ENCODE peak calls at places on chromosomes 13 and 19, in nine cellular contexts. One of them, this sample, is unnamed.

GRCh38 chr13:104750377-104750776 is 1684.2 kb upstream of the SLC10A2 start:
- DNase-seq in lung: no peak
- DNase-seq in T-helper 22 cell: no peak
- DNase-seq in stomach: no peak
- DNase-seq in stimulated activated CD4-positive, alpha-beta T cell treated with anti-CD3 and anti-CD28 coated beads, Interleukin-2, amount 100 ng/mL, for 48 hours: no peak
- DNase-seq in HFFc6: no peak
- DNase-seq in stimulated activated CD8-positive, alpha-beta memory T cell treated with anti-CD3 and anti-CD28 coated beads, Interleukin-7, amount 100 ng/mL, for 1 hour: no peak
- DNase-seq in HTR-8/SVneo: no peak
- DNase-seq in activated naive CD4-positive, alpha-beta T cell treated with anti-CD3 and anti-CD28 coated beads, Interleukin-2, amount 50 U/mL, for 72 hours: no peak
- DNase-seq in this sample: no peak

GRCh38 chr13:28440774-28441532 is 54.0 kb downstream of the FLT1 start:
- DNase-seq in activated naive CD4-positive, alpha-beta T cell treated with anti-CD3 and anti-CD28 coated beads, Interleukin-2, amount 50 U/mL, for 72 hours: no peak
- DNase-seq in HTR-8/SVneo: no peak
- DNase-seq in HFFc6: no peak
- DNase-seq in stimulated activated CD8-positive, alpha-beta memory T cell treated with anti-CD3 and anti-CD28 coated beads, Interleukin-7, amount 100 ng/mL, for 1 hour: no peak
- DNase-seq in stimulated activated CD4-positive, alpha-beta T cell treated with anti-CD3 and anti-CD28 coated beads, Interleukin-2, amount 100 ng/mL, for 48 hours: no peak
- DNase-seq in T-helper 22 cell: no peak
- DNase-seq in lung: no peak
- DNase-seq in stomach: no peak
- DNase-seq in this sample: no peak

GRCh38 chr13:33016414-33017409 is at the start of gene KL:
- DNase-seq in activated naive CD4-positive, alpha-beta T cell treated with anti-CD3 and anti-CD28 coated beads, Interleukin-2, amount 50 U/mL, for 72 hours: peak; percentile 30
- DNase-seq in T-helper 22 cell: no peak
- DNase-seq in stomach: peak; percentile 38
- DNase-seq in HFFc6: no peak
- DNase-seq in lung: peak; percentile 59
- DNase-seq in HTR-8/SVneo: no peak
- DNase-seq in stimulated activated CD8-positive, alpha-beta memory T cell treated with anti-CD3 and anti-CD28 coated beads, Interleukin-7, amount 100 ng/mL, for 1 hour: no peak
- DNase-seq in stimulated activated CD4-positive, alpha-beta T cell treated with anti-CD3 and anti-CD28 coated beads, Interleukin-2, amount 100 ng/mL, for 48 hours: no peak
- DNase-seq in this sample: peak; percentile 40

GRCh38 chr19:48913114-48913513 is 13.0 kb downstream of the NUCB1 start:
- DNase-seq in stimulated activated CD4-positive, alpha-beta T cell treated with anti-CD3 and anti-CD28 coated beads, Interleukin-2, amount 100 ng/mL, for 48 hours: no peak
- DNase-seq in HFFc6: no peak
- DNase-seq in activated naive CD4-positive, alpha-beta T cell treated with anti-CD3 and anti-CD28 coated beads, Interleukin-2, amount 50 U/mL, for 72 hours: peak; percentile 30
- DNase-seq in HTR-8/SVneo: no peak
- DNase-seq in stimulated activated CD8-positive, alpha-beta memory T cell treated with anti-CD3 and anti-CD28 coated beads, Interleukin-7, amount 100 ng/mL, for 1 hour: no peak
- DNase-seq in T-helper 22 cell: no peak
- DNase-seq in lung: no peak
- DNase-seq in stomach: no peak
- DNase-seq in this sample: no peak

GRCh38 chr13:69683921-69684663 is 423.5 kb upstream of the ATXN8OS start:
- DNase-seq in stimulated activated CD4-positive, alpha-beta T cell treated with anti-CD3 and anti-CD28 coated beads, Interleukin-2, amount 100 ng/mL, for 48 hours: no peak
- DNase-seq in T-helper 22 cell: no peak
- DNase-seq in HTR-8/SVneo: no peak
- DNase-seq in activated naive CD4-positive, alpha-beta T cell treated with anti-CD3 and anti-CD28 coated beads, Interleukin-2, amount 50 U/mL, for 72 hours: no peak
- DNase-seq in stimulated activated CD8-positive, alpha-beta memory T cell treated with anti-CD3 and anti-CD28 coated beads, Interleukin-7, amount 100 ng/mL, for 1 hour: no peak
- DNase-seq in HFFc6: no peak
- DNase-seq in stomach: no peak
- DNase-seq in lung: no peak
- DNase-seq in this sample: no peak

GRCh38 chr13:51727634-51728274 is 76.2 kb downstream of the DHRS12 start:
- DNase-seq in activated naive CD4-positive, alpha-beta T cell treated with anti-CD3 and anti-CD28 coated beads, Interleukin-2, amount 50 U/mL, for 72 hours: no peak
- DNase-seq in stimulated activated CD4-positive, alpha-beta T cell treated with anti-CD3 and anti-CD28 coated beads, Interleukin-2, amount 100 ng/mL, for 48 hours: no peak
- DNase-seq in stimulated activated CD8-positive, alpha-beta memory T cell treated with anti-CD3 and anti-CD28 coated beads, Interleukin-7, amount 100 ng/mL, for 1 hour: no peak
- DNase-seq in T-helper 22 cell: no peak
- DNase-seq in HTR-8/SVneo: no peak
- DNase-seq in lung: no peak
- DNase-seq in HFFc6: no peak
- DNase-seq in stomach: no peak
- DNase-seq in this sample: no peak

GRCh38 chr13:85738696-85739320 is 60.4 kb downstream of the SLITRK6 start:
- DNase-seq in HTR-8/SVneo: no peak
- DNase-seq in stimulated activated CD8-positive, alpha-beta memory T cell treated with anti-CD3 and anti-CD28 coated beads, Interleukin-7, amount 100 ng/mL, for 1 hour: no peak
- DNase-seq in lung: no peak
- DNase-seq in activated naive CD4-positive, alpha-beta T cell treated with anti-CD3 and anti-CD28 coated beads, Interleukin-2, amount 50 U/mL, for 72 hours: no peak
- DNase-seq in T-helper 22 cell: no peak
- DNase-seq in stimulated activated CD4-positive, alpha-beta T cell treated with anti-CD3 and anti-CD28 coated beads, Interleukin-2, amount 100 ng/mL, for 48 hours: no peak
- DNase-seq in HFFc6: no peak
- DNase-seq in stomach: no peak
- DNase-seq in this sample: no peak

GRCh38 chr19:23002690-23003422 is at the start of gene ZNF728:
- DNase-seq in T-helper 22 cell: no peak
- DNase-seq in HTR-8/SVneo: no peak
- DNase-seq in stomach: no peak
- DNase-seq in stimulated activated CD8-positive, alpha-beta memory T cell treated with anti-CD3 and anti-CD28 coated beads, Interleukin-7, amount 100 ng/mL, for 1 hour: no peak
- DNase-seq in activated naive CD4-positive, alpha-beta T cell treated with anti-CD3 and anti-CD28 coated beads, Interleukin-2, amount 50 U/mL, for 72 hours: no peak
- DNase-seq in lung: peak; percentile 44
- DNase-seq in stimulated activated CD4-positive, alpha-beta T cell treated with anti-CD3 and anti-CD28 coated beads, Interleukin-2, amount 100 ng/mL, for 48 hours: no peak
- DNase-seq in HFFc6: no peak
- DNase-seq in this sample: no peak

GRCh38 chr19:35202722-35203674 is 25.5 kb downstream of the FAM187B start:
- DNase-seq in HTR-8/SVneo: no peak
- DNase-seq in stimulated activated CD8-positive, alpha-beta memory T cell treated with anti-CD3 and anti-CD28 coated beads, Interleukin-7, amount 100 ng/mL, for 1 hour: no peak
- DNase-seq in T-helper 22 cell: no peak
- DNase-seq in HFFc6: no peak
- DNase-seq in stomach: no peak
- DNase-seq in lung: no peak
- DNase-seq in activated naive CD4-positive, alpha-beta T cell treated with anti-CD3 and anti-CD28 coated beads, Interleukin-2, amount 50 U/mL, for 72 hours: no peak
- DNase-seq in stimulated activated CD4-positive, alpha-beta T cell treated with anti-CD3 and anti-CD28 coated beads, Interleukin-2, amount 100 ng/mL, for 48 hours: no peak
- DNase-seq in this sample: no peak

GRCh38 chr13:76292726-76293125 is 593.5 kb downstream of the KCTD12 start:
- DNase-seq in activated naive CD4-positive, alpha-beta T cell treated with anti-CD3 and anti-CD28 coated beads, Interleukin-2, amount 50 U/mL, for 72 hours: no peak
- DNase-seq in stimulated activated CD4-positive, alpha-beta T cell treated with anti-CD3 and anti-CD28 coated beads, Interleukin-2, amount 100 ng/mL, for 48 hours: no peak
- DNase-seq in HFFc6: no peak
- DNase-seq in stimulated activated CD8-positive, alpha-beta memory T cell treated with anti-CD3 and anti-CD28 coated beads, Interleukin-7, amount 100 ng/mL, for 1 hour: no peak
- DNase-seq in HTR-8/SVneo: no peak
- DNase-seq in T-helper 22 cell: no peak
- DNase-seq in lung: no peak
- DNase-seq in stomach: no peak
- DNase-seq in this sample: no peak

GRCh38 chr19:12834976-12835757 is 788 bp upstream of the RTBDN start:
- DNase-seq in activated naive CD4-positive, alpha-beta T cell treated with anti-CD3 and anti-CD28 coated beads, Interleukin-2, amount 50 U/mL, for 72 hours: peak; percentile 32
- DNase-seq in T-helper 22 cell: no peak
- DNase-seq in HTR-8/SVneo: no peak
- DNase-seq in lung: no peak
- DNase-seq in stimulated activated CD4-positive, alpha-beta T cell treated with anti-CD3 and anti-CD28 coated beads, Interleukin-2, amount 100 ng/mL, for 48 hours: no peak
- DNase-seq in stomach: peak; percentile 40
- DNase-seq in stimulated activated CD8-positive, alpha-beta memory T cell treated with anti-CD3 and anti-CD28 coated beads, Interleukin-7, amount 100 ng/mL, for 1 hour: no peak
- DNase-seq in HFFc6: no peak
- DNase-seq in this sample: no peak

GRCh38 chr13:28489975-28490550 is 4.9 kb downstream of the FLT1 start:
- DNase-seq in stimulated activated CD8-positive, alpha-beta memory T cell treated with anti-CD3 and anti-CD28 coated beads, Interleukin-7, amount 100 ng/mL, for 1 hour: no peak
- DNase-seq in lung: no peak
- DNase-seq in stimulated activated CD4-positive, alpha-beta T cell treated with anti-CD3 and anti-CD28 coated beads, Interleukin-2, amount 100 ng/mL, for 48 hours: no peak
- DNase-seq in activated naive CD4-positive, alpha-beta T cell treated with anti-CD3 and anti-CD28 coated beads, Interleukin-2, amount 50 U/mL, for 72 hours: no peak
- DNase-seq in HFFc6: no peak
- DNase-seq in T-helper 22 cell: no peak
- DNase-seq in HTR-8/SVneo: no peak
- DNase-seq in stomach: no peak
- DNase-seq in this sample: no peak

GRCh38 chr13:41029629-41030028 is 10.5 kb upstream of the ELF1 start:
- DNase-seq in stimulated activated CD4-positive, alpha-beta T cell treated with anti-CD3 and anti-CD28 coated beads, Interleukin-2, amount 100 ng/mL, for 48 hours: no peak
- DNase-seq in HTR-8/SVneo: no peak
- DNase-seq in stomach: no peak
- DNase-seq in T-helper 22 cell: no peak
- DNase-seq in stimulated activated CD8-positive, alpha-beta memory T cell treated with anti-CD3 and anti-CD28 coated beads, Interleukin-7, amount 100 ng/mL, for 1 hour: no peak
- DNase-seq in HFFc6: no peak
- DNase-seq in activated naive CD4-positive, alpha-beta T cell treated with anti-CD3 and anti-CD28 coated beads, Interleukin-2, amount 50 U/mL, for 72 hours: no peak
- DNase-seq in lung: no peak
- DNase-seq in this sample: no peak

GRCh38 chr19:41545547-41545946 is 30.4 kb upstream of the CEACAM21 start:
- DNase-seq in stimulated activated CD8-positive, alpha-beta memory T cell treated with anti-CD3 and anti-CD28 coated beads, Interleukin-7, amount 100 ng/mL, for 1 hour: no peak
- DNase-seq in activated naive CD4-positive, alpha-beta T cell treated with anti-CD3 and anti-CD28 coated beads, Interleukin-2, amount 50 U/mL, for 72 hours: no peak
- DNase-seq in HTR-8/SVneo: no peak
- DNase-seq in T-helper 22 cell: no peak
- DNase-seq in stimulated activated CD4-positive, alpha-beta T cell treated with anti-CD3 and anti-CD28 coated beads, Interleukin-2, amount 100 ng/mL, for 48 hours: no peak
- DNase-seq in HFFc6: no peak
- DNase-seq in lung: no peak
- DNase-seq in stomach: no peak
- DNase-seq in this sample: no peak

GRCh38 chr19:55677572-55678028 is 2.6 kb downstream of the EPN1 start:
- DNase-seq in HFFc6: no peak
- DNase-seq in lung: no peak
- DNase-seq in stimulated activated CD8-positive, alpha-beta memory T cell treated with anti-CD3 and anti-CD28 coated beads, Interleukin-7, amount 100 ng/mL, for 1 hour: no peak
- DNase-seq in stomach: peak; percentile 67
- DNase-seq in T-helper 22 cell: no peak
- DNase-seq in HTR-8/SVneo: no peak
- DNase-seq in stimulated activated CD4-positive, alpha-beta T cell treated with anti-CD3 and anti-CD28 coated beads, Interleukin-2, amount 100 ng/mL, for 48 hours: no peak
- DNase-seq in activated naive CD4-positive, alpha-beta T cell treated with anti-CD3 and anti-CD28 coated beads, Interleukin-2, amount 50 U/mL, for 72 hours: no peak
- DNase-seq in this sample: no peak

GRCh38 chr13:23921451-23921888 is 24.2 kb upstream of the C1QTNF9B start:
- DNase-seq in HTR-8/SVneo: peak; percentile 8
- DNase-seq in stimulated activated CD8-positive, alpha-beta memory T cell treated with anti-CD3 and anti-CD28 coated beads, Interleukin-7, amount 100 ng/mL, for 1 hour: no peak
- DNase-seq in stimulated activated CD4-positive, alpha-beta T cell treated with anti-CD3 and anti-CD28 coated beads, Interleukin-2, amount 100 ng/mL, for 48 hours: no peak
- DNase-seq in lung: no peak
- DNase-seq in HFFc6: peak; percentile 60
- DNase-seq in stomach: no peak
- DNase-seq in T-helper 22 cell: no peak
- DNase-seq in activated naive CD4-positive, alpha-beta T cell treated with anti-CD3 and anti-CD28 coated beads, Interleukin-2, amount 50 U/mL, for 72 hours: peak; percentile 46
- DNase-seq in this sample: no peak

GRCh38 chr13:106161186-106161585 is 374.3 kb downstream of the EFNB2 start:
- DNase-seq in HFFc6: no peak
- DNase-seq in stimulated activated CD8-positive, alpha-beta memory T cell treated with anti-CD3 and anti-CD28 coated beads, Interleukin-7, amount 100 ng/mL, for 1 hour: no peak
- DNase-seq in activated naive CD4-positive, alpha-beta T cell treated with anti-CD3 and anti-CD28 coated beads, Interleukin-2, amount 50 U/mL, for 72 hours: no peak
- DNase-seq in T-helper 22 cell: no peak
- DNase-seq in HTR-8/SVneo: no peak
- DNase-seq in stimulated activated CD4-positive, alpha-beta T cell treated with anti-CD3 and anti-CD28 coated beads, Interleukin-2, amount 100 ng/mL, for 48 hours: no peak
- DNase-seq in stomach: no peak
- DNase-seq in lung: no peak
- DNase-seq in this sample: no peak

GRCh38 chr19:12872941-12873890 is 8.0 kb downstream of the DNASE2 start:
- DNase-seq in stimulated activated CD4-positive, alpha-beta T cell treated with anti-CD3 and anti-CD28 coated beads, Interleukin-2, amount 100 ng/mL, for 48 hours: peak; percentile 64
- DNase-seq in HFFc6: peak; percentile 31
- DNase-seq in stimulated activated CD8-positive, alpha-beta memory T cell treated with anti-CD3 and anti-CD28 coated beads, Interleukin-7, amount 100 ng/mL, for 1 hour: no peak
- DNase-seq in HTR-8/SVneo: no peak
- DNase-seq in activated naive CD4-positive, alpha-beta T cell treated with anti-CD3 and anti-CD28 coated beads, Interleukin-2, amount 50 U/mL, for 72 hours: peak; percentile 60
- DNase-seq in T-helper 22 cell: peak; percentile 36
- DNase-seq in stomach: peak; percentile 88
- DNase-seq in lung: peak; percentile 90
- DNase-seq in this sample: no peak

GRCh38 chr13:94112731-94113130 is 366.8 kb downstream of the DCT start:
- DNase-seq in stimulated activated CD4-positive, alpha-beta T cell treated with anti-CD3 and anti-CD28 coated beads, Interleukin-2, amount 100 ng/mL, for 48 hours: no peak
- DNase-seq in activated naive CD4-positive, alpha-beta T cell treated with anti-CD3 and anti-CD28 coated beads, Interleukin-2, amount 50 U/mL, for 72 hours: no peak
- DNase-seq in stimulated activated CD8-positive, alpha-beta memory T cell treated with anti-CD3 and anti-CD28 coated beads, Interleukin-7, amount 100 ng/mL, for 1 hour: no peak
- DNase-seq in T-helper 22 cell: no peak
- DNase-seq in HTR-8/SVneo: no peak
- DNase-seq in HFFc6: no peak
- DNase-seq in stomach: no peak
- DNase-seq in lung: no peak
- DNase-seq in this sample: no peak

GRCh38 chr13:51770160-51770559 is 33.8 kb downstream of the DHRS12 start:
- DNase-seq in HTR-8/SVneo: no peak
- DNase-seq in T-helper 22 cell: no peak
- DNase-seq in lung: no peak
- DNase-seq in stomach: no peak
- DNase-seq in stimulated activated CD4-positive, alpha-beta T cell treated with anti-CD3 and anti-CD28 coated beads, Interleukin-2, amount 100 ng/mL, for 48 hours: no peak
- DNase-seq in stimulated activated CD8-positive, alpha-beta memory T cell treated with anti-CD3 and anti-CD28 coated beads, Interleukin-7, amount 100 ng/mL, for 1 hour: no peak
- DNase-seq in activated naive CD4-positive, alpha-beta T cell treated with anti-CD3 and anti-CD28 coated beads, Interleukin-2, amount 50 U/mL, for 72 hours: no peak
- DNase-seq in HFFc6: no peak
- DNase-seq in this sample: no peak

GRCh38 chr19:1608414-1609391 is 3.4 kb upstream of the UQCR11 start:
- DNase-seq in stimulated activated CD8-positive, alpha-beta memory T cell treated with anti-CD3 and anti-CD28 coated beads, Interleukin-7, amount 100 ng/mL, for 1 hour: no peak
- DNase-seq in stimulated activated CD4-positive, alpha-beta T cell treated with anti-CD3 and anti-CD28 coated beads, Interleukin-2, amount 100 ng/mL, for 48 hours: no peak
- DNase-seq in HTR-8/SVneo: no peak
- DNase-seq in stomach: no peak
- DNase-seq in T-helper 22 cell: no peak
- DNase-seq in activated naive CD4-positive, alpha-beta T cell treated with anti-CD3 and anti-CD28 coated beads, Interleukin-2, amount 50 U/mL, for 72 hours: no peak
- DNase-seq in lung: no peak
- DNase-seq in HFFc6: no peak
- DNase-seq in this sample: no peak

GRCh38 chr13:21541980-21542379 is 62.0 kb downstream of the MICU2 start:
- DNase-seq in activated naive CD4-positive, alpha-beta T cell treated with anti-CD3 and anti-CD28 coated beads, Interleukin-2, amount 50 U/mL, for 72 hours: no peak
- DNase-seq in lung: no peak
- DNase-seq in T-helper 22 cell: no peak
- DNase-seq in HTR-8/SVneo: no peak
- DNase-seq in stimulated activated CD8-positive, alpha-beta memory T cell treated with anti-CD3 and anti-CD28 coated beads, Interleukin-7, amount 100 ng/mL, for 1 hour: no peak
- DNase-seq in HFFc6: no peak
- DNase-seq in stomach: no peak
- DNase-seq in stimulated activated CD4-positive, alpha-beta T cell treated with anti-CD3 and anti-CD28 coated beads, Interleukin-2, amount 100 ng/mL, for 48 hours: no peak
- DNase-seq in this sample: no peak

GRCh38 chr19:3057275-3057714 is 5.0 kb downstream of the TLE5 start:
- DNase-seq in HTR-8/SVneo: no peak
- DNase-seq in lung: peak; percentile 87
- DNase-seq in HFFc6: no peak
- DNase-seq in stomach: peak; percentile 93
- DNase-seq in stimulated activated CD4-positive, alpha-beta T cell treated with anti-CD3 and anti-CD28 coated beads, Interleukin-2, amount 100 ng/mL, for 48 hours: no peak
- DNase-seq in T-helper 22 cell: no peak
- DNase-seq in stimulated activated CD8-positive, alpha-beta memory T cell treated with anti-CD3 and anti-CD28 coated beads, Interleukin-7, amount 100 ng/mL, for 1 hour: no peak
- DNase-seq in activated naive CD4-positive, alpha-beta T cell treated with anti-CD3 and anti-CD28 coated beads, Interleukin-2, amount 50 U/mL, for 72 hours: no peak
- DNase-seq in this sample: no peak

GRCh38 chr13:76790519-76791289 is 95.5 kb downstream of the KCTD12 start:
- DNase-seq in stimulated activated CD4-positive, alpha-beta T cell treated with anti-CD3 and anti-CD28 coated beads, Interleukin-2, amount 100 ng/mL, for 48 hours: no peak
- DNase-seq in stomach: no peak
- DNase-seq in stimulated activated CD8-positive, alpha-beta memory T cell treated with anti-CD3 and anti-CD28 coated beads, Interleukin-7, amount 100 ng/mL, for 1 hour: no peak
- DNase-seq in activated naive CD4-positive, alpha-beta T cell treated with anti-CD3 and anti-CD28 coated beads, Interleukin-2, amount 50 U/mL, for 72 hours: no peak
- DNase-seq in lung: no peak
- DNase-seq in HFFc6: no peak
- DNase-seq in T-helper 22 cell: no peak
- DNase-seq in HTR-8/SVneo: no peak
- DNase-seq in this sample: no peak

GRCh38 chr19:8017808-8018207 is 12.4 kb upstream of the ELAVL1 start:
- DNase-seq in stimulated activated CD8-positive, alpha-beta memory T cell treated with anti-CD3 and anti-CD28 coated beads, Interleukin-7, amount 100 ng/mL, for 1 hour: no peak
- DNase-seq in HFFc6: no peak
- DNase-seq in stomach: no peak
- DNase-seq in T-helper 22 cell: no peak
- DNase-seq in stimulated activated CD4-positive, alpha-beta T cell treated with anti-CD3 and anti-CD28 coated beads, Interleukin-2, amount 100 ng/mL, for 48 hours: no peak
- DNase-seq in activated naive CD4-positive, alpha-beta T cell treated with anti-CD3 and anti-CD28 coated beads, Interleukin-2, amount 50 U/mL, for 72 hours: peak; percentile 19
- DNase-seq in lung: no peak
- DNase-seq in HTR-8/SVneo: no peak
- DNase-seq in this sample: peak; percentile 52

GRCh38 chr13:22369090-22369489 is 698.2 kb downstream of the FGF9 start:
- DNase-seq in stimulated activated CD4-positive, alpha-beta T cell treated with anti-CD3 and anti-CD28 coated beads, Interleukin-2, amount 100 ng/mL, for 48 hours: no peak
- DNase-seq in stomach: no peak
- DNase-seq in lung: no peak
- DNase-seq in HTR-8/SVneo: no peak
- DNase-seq in activated naive CD4-positive, alpha-beta T cell treated with anti-CD3 and anti-CD28 coated beads, Interleukin-2, amount 50 U/mL, for 72 hours: no peak
- DNase-seq in HFFc6: no peak
- DNase-seq in stimulated activated CD8-positive, alpha-beta memory T cell treated with anti-CD3 and anti-CD28 coated beads, Interleukin-7, amount 100 ng/mL, for 1 hour: no peak
- DNase-seq in T-helper 22 cell: no peak
- DNase-seq in this sample: no peak

GRCh38 chr13:29520671-29521070 is 74.8 kb downstream of the SLC7A1 start:
- DNase-seq in lung: no peak
- DNase-seq in stomach: no peak
- DNase-seq in HFFc6: peak; percentile 73
- DNase-seq in activated naive CD4-positive, alpha-beta T cell treated with anti-CD3 and anti-CD28 coated beads, Interleukin-2, amount 50 U/mL, for 72 hours: no peak
- DNase-seq in stimulated activated CD4-positive, alpha-beta T cell treated with anti-CD3 and anti-CD28 coated beads, Interleukin-2, amount 100 ng/mL, for 48 hours: no peak
- DNase-seq in T-helper 22 cell: no peak
- DNase-seq in HTR-8/SVneo: no peak
- DNase-seq in stimulated activated CD8-positive, alpha-beta memory T cell treated with anti-CD3 and anti-CD28 coated beads, Interleukin-7, amount 100 ng/mL, for 1 hour: no peak
- DNase-seq in this sample: no peak

GRCh38 chr19:3980353-3981251 is 4.7 kb downstream of the EEF2 start:
- DNase-seq in stomach: no peak
- DNase-seq in stimulated activated CD8-positive, alpha-beta memory T cell treated with anti-CD3 and anti-CD28 coated beads, Interleukin-7, amount 100 ng/mL, for 1 hour: no peak
- DNase-seq in lung: no peak
- DNase-seq in HFFc6: no peak
- DNase-seq in HTR-8/SVneo: no peak
- DNase-seq in stimulated activated CD4-positive, alpha-beta T cell treated with anti-CD3 and anti-CD28 coated beads, Interleukin-2, amount 100 ng/mL, for 48 hours: no peak
- DNase-seq in T-helper 22 cell: no peak
- DNase-seq in activated naive CD4-positive, alpha-beta T cell treated with anti-CD3 and anti-CD28 coated beads, Interleukin-2, amount 50 U/mL, for 72 hours: no peak
- DNase-seq in this sample: no peak

GRCh38 chr13:73952683-73953082 is 181.5 kb downstream of the KLF12 start:
- DNase-seq in HFFc6: no peak
- DNase-seq in stomach: no peak
- DNase-seq in lung: no peak
- DNase-seq in T-helper 22 cell: no peak
- DNase-seq in HTR-8/SVneo: no peak
- DNase-seq in activated naive CD4-positive, alpha-beta T cell treated with anti-CD3 and anti-CD28 coated beads, Interleukin-2, amount 50 U/mL, for 72 hours: no peak
- DNase-seq in stimulated activated CD4-positive, alpha-beta T cell treated with anti-CD3 and anti-CD28 coated beads, Interleukin-2, amount 100 ng/mL, for 48 hours: no peak
- DNase-seq in stimulated activated CD8-positive, alpha-beta memory T cell treated with anti-CD3 and anti-CD28 coated beads, Interleukin-7, amount 100 ng/mL, for 1 hour: no peak
- DNase-seq in this sample: no peak

GRCh38 chr13:48263196-48263595 is 30.2 kb downstream of the ITM2B start:
- DNase-seq in lung: no peak
- DNase-seq in stimulated activated CD8-positive, alpha-beta memory T cell treated with anti-CD3 and anti-CD28 coated beads, Interleukin-7, amount 100 ng/mL, for 1 hour: no peak
- DNase-seq in activated naive CD4-positive, alpha-beta T cell treated with anti-CD3 and anti-CD28 coated beads, Interleukin-2, amount 50 U/mL, for 72 hours: no peak
- DNase-seq in HTR-8/SVneo: no peak
- DNase-seq in stomach: no peak
- DNase-seq in HFFc6: no peak
- DNase-seq in T-helper 22 cell: no peak
- DNase-seq in stimulated activated CD4-positive, alpha-beta T cell treated with anti-CD3 and anti-CD28 coated beads, Interleukin-2, amount 100 ng/mL, for 48 hours: no peak
- DNase-seq in this sample: no peak

GRCh38 chr19:48858984-48859710 is 9.3 kb downstream of the PLEKHA4 start:
- DNase-seq in stimulated activated CD4-positive, alpha-beta T cell treated with anti-CD3 and anti-CD28 coated beads, Interleukin-2, amount 100 ng/mL, for 48 hours: peak; percentile 75
- DNase-seq in activated naive CD4-positive, alpha-beta T cell treated with anti-CD3 and anti-CD28 coated beads, Interleukin-2, amount 50 U/mL, for 72 hours: peak; percentile 82
- DNase-seq in lung: peak; percentile 74
- DNase-seq in stomach: no peak
- DNase-seq in stimulated activated CD8-positive, alpha-beta memory T cell treated with anti-CD3 and anti-CD28 coated beads, Interleukin-7, amount 100 ng/mL, for 1 hour: peak; percentile 68
- DNase-seq in HFFc6: no peak
- DNase-seq in T-helper 22 cell: peak; percentile 62
- DNase-seq in HTR-8/SVneo: no peak
- DNase-seq in this sample: peak; percentile 79